ENCODE peak calls at places on chromosomes 6 and 20, in nine cellular contexts. One of them, this sample, is unnamed.
A peak's percentile ranks its signal among the peaks of the same experiment; 100 is the strongest.

GRCh38 chr6:139881728-139882211 is 507.3 kb upstream of the CITED2 start:
- DNase-seq in non-pigmented ciliary epithelial cell: no peak
- DNase-seq in cortex of kidney: no peak
- DNase-seq in lower leg skin: no peak
- DNase-seq in amniotic stem cell: no peak
- DNase-seq in CD8-positive, alpha-beta memory T cell: no peak
- DNase-seq in dermis microvascular lymphatic vessel endothelial cell: peak; percentile 66
- DNase-seq in C1 segment of cervical spinal cord: no peak
- DNase-seq in retina: peak; percentile 71
- DNase-seq in this sample: no peak

GRCh38 chr6:153099636-153100035 is 31.4 kb downstream of the RGS17 start:
- DNase-seq in non-pigmented ciliary epithelial cell: no peak
- DNase-seq in cortex of kidney: no peak
- DNase-seq in lower leg skin: no peak
- DNase-seq in amniotic stem cell: no peak
- DNase-seq in CD8-positive, alpha-beta memory T cell: no peak
- DNase-seq in dermis microvascular lymphatic vessel endothelial cell: no peak
- DNase-seq in C1 segment of cervical spinal cord: no peak
- DNase-seq in retina: no peak
- DNase-seq in this sample: no peak

GRCh38 chr6:81889644-81890043 is 137.2 kb upstream of the TENT5A start:
- DNase-seq in non-pigmented ciliary epithelial cell: no peak
- DNase-seq in cortex of kidney: no peak
- DNase-seq in lower leg skin: no peak
- DNase-seq in amniotic stem cell: no peak
- DNase-seq in CD8-positive, alpha-beta memory T cell: no peak
- DNase-seq in dermis microvascular lymphatic vessel endothelial cell: no peak
- DNase-seq in C1 segment of cervical spinal cord: no peak
- DNase-seq in retina: no peak
- DNase-seq in this sample: no peak

GRCh38 chr20:60365063-60365640 is 406.9 kb downstream of the CDH26 start:
- DNase-seq in non-pigmented ciliary epithelial cell: no peak
- DNase-seq in cortex of kidney: no peak
- DNase-seq in lower leg skin: no peak
- DNase-seq in amniotic stem cell: no peak
- DNase-seq in CD8-positive, alpha-beta memory T cell: no peak
- DNase-seq in dermis microvascular lymphatic vessel endothelial cell: no peak
- DNase-seq in C1 segment of cervical spinal cord: no peak
- DNase-seq in retina: peak; percentile 33
- DNase-seq in this sample: no peak

GRCh38 chr6:13830803-13831202 is 16.4 kb upstream of the MCUR1 start:
- DNase-seq in non-pigmented ciliary epithelial cell: no peak
- DNase-seq in cortex of kidney: no peak
- DNase-seq in lower leg skin: no peak
- DNase-seq in amniotic stem cell: no peak
- DNase-seq in CD8-positive, alpha-beta memory T cell: no peak
- DNase-seq in dermis microvascular lymphatic vessel endothelial cell: no peak
- DNase-seq in C1 segment of cervical spinal cord: no peak
- DNase-seq in retina: no peak
- DNase-seq in this sample: no peak

GRCh38 chr6:28742668-28743270 is 181.0 kb downstream of the TRIM27 start:
- DNase-seq in non-pigmented ciliary epithelial cell: peak; percentile 58
- DNase-seq in cortex of kidney: no peak
- DNase-seq in lower leg skin: no peak
- DNase-seq in amniotic stem cell: no peak
- DNase-seq in CD8-positive, alpha-beta memory T cell: no peak
- DNase-seq in dermis microvascular lymphatic vessel endothelial cell: peak; percentile 8
- DNase-seq in C1 segment of cervical spinal cord: no peak
- DNase-seq in retina: no peak
- DNase-seq in this sample: no peak

GRCh38 chr6:150599199-150600002 is at the start of gene PLEKHG1:
- DNase-seq in non-pigmented ciliary epithelial cell: no peak
- DNase-seq in cortex of kidney: no peak
- DNase-seq in lower leg skin: peak; percentile 94
- DNase-seq in amniotic stem cell: no peak
- DNase-seq in CD8-positive, alpha-beta memory T cell: peak; percentile 74
- DNase-seq in dermis microvascular lymphatic vessel endothelial cell: peak; percentile 72
- DNase-seq in C1 segment of cervical spinal cord: no peak
- DNase-seq in retina: peak; percentile 74
- DNase-seq in this sample: peak; percentile 79

GRCh38 chr6:83183082-83183828 is 9.8 kb downstream of the PGM3 start:
- DNase-seq in non-pigmented ciliary epithelial cell: peak; percentile 92
- DNase-seq in cortex of kidney: no peak
- DNase-seq in lower leg skin: no peak
- DNase-seq in amniotic stem cell: peak; percentile 56
- DNase-seq in CD8-positive, alpha-beta memory T cell: no peak
- DNase-seq in dermis microvascular lymphatic vessel endothelial cell: peak; percentile 24
- DNase-seq in C1 segment of cervical spinal cord: no peak
- DNase-seq in retina: no peak
- DNase-seq in this sample: no peak

GRCh38 chr6:166307981-166308768 is at the start of gene PRR18:
- DNase-seq in non-pigmented ciliary epithelial cell: no peak
- DNase-seq in cortex of kidney: no peak
- DNase-seq in lower leg skin: no peak
- DNase-seq in amniotic stem cell: no peak
- DNase-seq in CD8-positive, alpha-beta memory T cell: no peak
- DNase-seq in dermis microvascular lymphatic vessel endothelial cell: no peak
- DNase-seq in C1 segment of cervical spinal cord: peak; percentile 82
- DNase-seq in retina: peak; percentile 75
- DNase-seq in this sample: no peak

GRCh38 chr6:122393339-122393896 is 6.0 kb upstream of the HSF2 start:
- DNase-seq in non-pigmented ciliary epithelial cell: no peak
- DNase-seq in cortex of kidney: no peak
- DNase-seq in lower leg skin: no peak
- DNase-seq in amniotic stem cell: no peak
- DNase-seq in CD8-positive, alpha-beta memory T cell: no peak
- DNase-seq in dermis microvascular lymphatic vessel endothelial cell: no peak
- DNase-seq in C1 segment of cervical spinal cord: no peak
- DNase-seq in retina: no peak
- DNase-seq in this sample: no peak

GRCh38 chr6:81480139-81480538 is 272.3 kb downstream of the TENT5A start:
- DNase-seq in non-pigmented ciliary epithelial cell: peak; percentile 2
- DNase-seq in cortex of kidney: no peak
- DNase-seq in lower leg skin: no peak
- DNase-seq in amniotic stem cell: no peak
- DNase-seq in CD8-positive, alpha-beta memory T cell: no peak
- DNase-seq in dermis microvascular lymphatic vessel endothelial cell: no peak
- DNase-seq in C1 segment of cervical spinal cord: no peak
- DNase-seq in retina: no peak
- DNase-seq in this sample: no peak

GRCh38 chr20:50308513-50309279 is 118.1 kb downstream of the CEBPB start:
- DNase-seq in non-pigmented ciliary epithelial cell: peak; percentile 88
- DNase-seq in cortex of kidney: no peak
- DNase-seq in lower leg skin: peak; percentile 98
- DNase-seq in amniotic stem cell: peak; percentile 96
- DNase-seq in CD8-positive, alpha-beta memory T cell: no peak
- DNase-seq in dermis microvascular lymphatic vessel endothelial cell: peak; percentile 81
- DNase-seq in C1 segment of cervical spinal cord: peak; percentile 76
- DNase-seq in retina: peak; percentile 32
- DNase-seq in this sample: peak; percentile 95

GRCh38 chr6:167005350-167006159 is 6.4 kb downstream of the CEP43 start:
- DNase-seq in non-pigmented ciliary epithelial cell: no peak
- DNase-seq in cortex of kidney: no peak
- DNase-seq in lower leg skin: no peak
- DNase-seq in amniotic stem cell: no peak
- DNase-seq in CD8-positive, alpha-beta memory T cell: no peak
- DNase-seq in dermis microvascular lymphatic vessel endothelial cell: no peak
- DNase-seq in C1 segment of cervical spinal cord: no peak
- DNase-seq in retina: no peak
- DNase-seq in this sample: peak; percentile 55

GRCh38 chr20:271069-271468 is 13.5 kb downstream of the DEFB132 start:
- DNase-seq in non-pigmented ciliary epithelial cell: no peak
- DNase-seq in cortex of kidney: no peak
- DNase-seq in lower leg skin: peak; percentile 53
- DNase-seq in amniotic stem cell: no peak
- DNase-seq in CD8-positive, alpha-beta memory T cell: no peak
- DNase-seq in dermis microvascular lymphatic vessel endothelial cell: no peak
- DNase-seq in C1 segment of cervical spinal cord: no peak
- DNase-seq in retina: no peak
- DNase-seq in this sample: no peak

GRCh38 chr6:24666097-24666615 is 543 bp downstream of the TDP2 start:
- DNase-seq in non-pigmented ciliary epithelial cell: no peak
- DNase-seq in cortex of kidney: no peak
- DNase-seq in lower leg skin: peak; percentile 89
- DNase-seq in amniotic stem cell: no peak
- DNase-seq in CD8-positive, alpha-beta memory T cell: no peak
- DNase-seq in dermis microvascular lymphatic vessel endothelial cell: peak; percentile 43
- DNase-seq in C1 segment of cervical spinal cord: no peak
- DNase-seq in retina: no peak
- DNase-seq in this sample: peak; percentile 65

GRCh38 chr20:22429175-22430153 is 154.9 kb downstream of the FOXA2 start:
- DNase-seq in non-pigmented ciliary epithelial cell: no peak
- DNase-seq in cortex of kidney: no peak
- DNase-seq in lower leg skin: no peak
- DNase-seq in amniotic stem cell: no peak
- DNase-seq in CD8-positive, alpha-beta memory T cell: no peak
- DNase-seq in dermis microvascular lymphatic vessel endothelial cell: no peak
- DNase-seq in C1 segment of cervical spinal cord: no peak
- DNase-seq in retina: no peak
- DNase-seq in this sample: no peak

GRCh38 chr20:37081717-37082289 is 14.0 kb downstream of the RBL1 start:
- DNase-seq in non-pigmented ciliary epithelial cell: no peak
- DNase-seq in cortex of kidney: no peak
- DNase-seq in lower leg skin: peak; percentile 53
- DNase-seq in amniotic stem cell: no peak
- DNase-seq in CD8-positive, alpha-beta memory T cell: peak; percentile 51
- DNase-seq in dermis microvascular lymphatic vessel endothelial cell: peak; percentile 10
- DNase-seq in C1 segment of cervical spinal cord: no peak
- DNase-seq in retina: no peak
- DNase-seq in this sample: no peak

GRCh38 chr6:167094436-167094819 is 28.5 kb upstream of the CCR6 start:
- DNase-seq in non-pigmented ciliary epithelial cell: no peak
- DNase-seq in cortex of kidney: no peak
- DNase-seq in lower leg skin: no peak
- DNase-seq in amniotic stem cell: no peak
- DNase-seq in CD8-positive, alpha-beta memory T cell: no peak
- DNase-seq in dermis microvascular lymphatic vessel endothelial cell: no peak
- DNase-seq in C1 segment of cervical spinal cord: no peak
- DNase-seq in retina: no peak
- DNase-seq in this sample: no peak

GRCh38 chr6:36135053-36135731 is 4.9 kb downstream of the MAPK13 start:
- DNase-seq in non-pigmented ciliary epithelial cell: no peak
- DNase-seq in cortex of kidney: no peak
- DNase-seq in lower leg skin: no peak
- DNase-seq in amniotic stem cell: no peak
- DNase-seq in CD8-positive, alpha-beta memory T cell: no peak
- DNase-seq in dermis microvascular lymphatic vessel endothelial cell: no peak
- DNase-seq in C1 segment of cervical spinal cord: no peak
- DNase-seq in retina: no peak
- DNase-seq in this sample: no peak

GRCh38 chr6:109242923-109243322 is 139.3 kb downstream of the CD164 start:
- DNase-seq in non-pigmented ciliary epithelial cell: no peak
- DNase-seq in cortex of kidney: no peak
- DNase-seq in lower leg skin: no peak
- DNase-seq in amniotic stem cell: no peak
- DNase-seq in CD8-positive, alpha-beta memory T cell: no peak
- DNase-seq in dermis microvascular lymphatic vessel endothelial cell: no peak
- DNase-seq in C1 segment of cervical spinal cord: no peak
- DNase-seq in retina: no peak
- DNase-seq in this sample: no peak

This sample was measured in psoas muscle.